ENCODE peak calls at places on chromosomes 11 and 22, in five cellular contexts. One of them, this sample, is unnamed.

GRCh38 chr11:77136074-77136473 is 8.0 kb downstream of the MYO7A start:
- DNase-seq in T-helper 2 cell: no peak
- DNase-seq in lower leg skin: no peak
- DNase-seq in cardiac muscle cell: no peak
- DNase-seq in B cell: no peak
- DNase-seq in this sample: no peak

GRCh38 chr11:64000026-64000739 is 13.9 kb downstream of the OTUB1 start:
- DNase-seq in lower leg skin: peak; percentile 93
- DNase-seq in B cell: peak; percentile 89
- DNase-seq in T-helper 2 cell: peak; percentile 58
- DNase-seq in cardiac muscle cell: peak; percentile 87
- DNase-seq in this sample: peak; percentile 70

GRCh38 chr11:63602296-63602695 is 11.9 kb downstream of the PLAAT3 start:
- DNase-seq in T-helper 2 cell: no peak
- DNase-seq in B cell: no peak
- DNase-seq in cardiac muscle cell: no peak
- DNase-seq in lower leg skin: peak; percentile 14
- DNase-seq in this sample: no peak

GRCh38 chr11:72139500-72139899 is 4.0 kb downstream of the FOLR3 start:
- DNase-seq in B cell: no peak
- DNase-seq in cardiac muscle cell: no peak
- DNase-seq in T-helper 2 cell: no peak
- DNase-seq in lower leg skin: no peak
- DNase-seq in this sample: no peak

GRCh38 chr11:27722117-27722844 is 22.0 kb upstream of the BDNF start:
- DNase-seq in T-helper 2 cell: no peak
- DNase-seq in B cell: no peak
- DNase-seq in cardiac muscle cell: peak; percentile 35
- DNase-seq in lower leg skin: no peak
- DNase-seq in this sample: no peak

GRCh38 chr11:70468256-70469230 is 70.2 kb downstream of the CTTN start:
- DNase-seq in lower leg skin: no peak
- DNase-seq in T-helper 2 cell: no peak
- DNase-seq in cardiac muscle cell: no peak
- DNase-seq in B cell: no peak
- DNase-seq in this sample: no peak

GRCh38 chr11:927871-928270 is 2.2 kb downstream of the AP2A2 start:
- DNase-seq in cardiac muscle cell: no peak
- DNase-seq in T-helper 2 cell: no peak
- DNase-seq in B cell: no peak
- DNase-seq in lower leg skin: no peak
- DNase-seq in this sample: no peak

GRCh38 chr22:17633217-17633997 is 4.9 kb upstream of the ATP6V1E1 start:
- DNase-seq in B cell: no peak
- DNase-seq in cardiac muscle cell: no peak
- DNase-seq in T-helper 2 cell: no peak
- DNase-seq in lower leg skin: peak; percentile 45
- DNase-seq in this sample: no peak

GRCh38 chr22:24693359-24693758 is 81.2 kb downstream of the PIWIL3 start:
- DNase-seq in cardiac muscle cell: no peak
- DNase-seq in B cell: no peak
- DNase-seq in lower leg skin: no peak
- DNase-seq in T-helper 2 cell: no peak
- DNase-seq in this sample: no peak

GRCh38 chr11:9310485-9310884 is 3.9 kb downstream of the TMEM41B start:
- DNase-seq in lower leg skin: no peak
- DNase-seq in T-helper 2 cell: no peak
- DNase-seq in cardiac muscle cell: no peak
- DNase-seq in B cell: no peak
- DNase-seq in this sample: no peak

GRCh38 chr11:110335358-110335757 is 38.9 kb upstream of the RDX start:
- DNase-seq in T-helper 2 cell: no peak
- DNase-seq in B cell: no peak
- DNase-seq in lower leg skin: no peak
- DNase-seq in cardiac muscle cell: no peak
- DNase-seq in this sample: no peak

GRCh38 chr22:20975541-20976290 is 6.4 kb upstream of the LZTR1 start:
- DNase-seq in lower leg skin: no peak
- DNase-seq in B cell: no peak
- DNase-seq in T-helper 2 cell: no peak
- DNase-seq in cardiac muscle cell: no peak
- DNase-seq in this sample: no peak

This sample was measured in natural killer cell.